ENCODE peak calls at places on chromosome 10, in five cellular contexts. N is neural progenitor cell, A is HCT116, L is GM23248, M is SK-N-SH. E is an unnamed sample.

GRCh38 chr10:114541081-114541833 is 116.8 kb downstream of the ABLIM1 start:
- DNase-seq in N (no peak), A (no peak), L (peak; percentile 85), M (no peak), E (peak; percentile 62)

GRCh38 chr10:102965455-102965854 is 47.4 kb downstream of the CNNM2 start:
- DNase-seq in N (no peak), A (no peak), L (no peak), M (no peak), E (no peak)

GRCh38 chr10:18472977-18473376 is 178.4 kb downstream of the NSUN6 start:
- DNase-seq in N (no peak), A (no peak), L (no peak), M (peak; percentile 18), E (peak; percentile 15)

GRCh38 chr10:70658582-70659136 is 13.6 kb upstream of the ADAMTS14 start:
- DNase-seq in N (no peak), A (no peak), L (no peak), M (no peak), E (no peak)

GRCh38 chr10:77377678-77378352 is 259.8 kb downstream of the KCNMA1 start:
- DNase-seq in N (no peak), A (no peak), L (no peak), M (no peak), E (peak; percentile 44)

GRCh38 chr10:92750788-92751533 is 61.2 kb downstream of the HHEX start:
- DNase-seq in N (peak; percentile 16), A (no peak), L (peak; percentile 56), M (no peak), E (peak; percentile 6)

GRCh38 chr10:80118669-80119068 is 13.9 kb upstream of the PLAC9 start:
- DNase-seq in N (no peak), A (no peak), L (no peak), M (no peak), E (no peak)

GRCh38 chr10:34319197-34319846 is 495.8 kb downstream of the PARD3 start:
- DNase-seq in N (no peak), A (peak; percentile 10), L (peak; percentile 96), M (peak; percentile 9), E (peak; percentile 100)

GRCh38 chr10:48453451-48454301 is 147.2 kb downstream of the MAPK8 start:
- DNase-seq in N (no peak), A (no peak), L (no peak), M (no peak), E (no peak)

GRCh38 chr10:74917481-74918077 is 91.2 kb downstream of the KAT6B start:
- DNase-seq in N (no peak), A (peak; percentile 64), L (peak; percentile 86), M (no peak), E (peak; percentile 99)

GRCh38 chr10:65358565-65358964 is 1567.3 kb upstream of the LRRTM3 start:
- DNase-seq in N (peak; percentile 31), A (peak; percentile 15), L (no peak), M (peak; percentile 10), E (peak; percentile 76)

GRCh38 chr10:60238408-60239100 is 151.1 kb downstream of the ANK3 start:
- DNase-seq in N (peak; percentile 37), A (peak; percentile 2), L (peak; percentile 49), M (peak; percentile 18), E (peak; percentile 89)
- H3K9ac ChIP-seq in N (no peak overlapping the region), A (no peak overlapping the region), L (no peak overlapping the region), M (no peak overlapping the region), E (no peak overlapping the region)

GRCh38 chr10:71819985-71820384 is 31.1 kb downstream of the PSAP start:
- DNase-seq in N (no peak), A (no peak), L (no peak), M (no peak), E (no peak)
- H3K36me3 ChIP-seq in N (no peaks in the 10 kb centered on the region), A (peaks cover 59% of the 10 kb centered on the region), L (peaks cover 44% of the 10 kb centered on the region), M (peaks cover 31% of the 10 kb centered on the region), E (peaks cover 9% of the 10 kb centered on the region)

DNA sequence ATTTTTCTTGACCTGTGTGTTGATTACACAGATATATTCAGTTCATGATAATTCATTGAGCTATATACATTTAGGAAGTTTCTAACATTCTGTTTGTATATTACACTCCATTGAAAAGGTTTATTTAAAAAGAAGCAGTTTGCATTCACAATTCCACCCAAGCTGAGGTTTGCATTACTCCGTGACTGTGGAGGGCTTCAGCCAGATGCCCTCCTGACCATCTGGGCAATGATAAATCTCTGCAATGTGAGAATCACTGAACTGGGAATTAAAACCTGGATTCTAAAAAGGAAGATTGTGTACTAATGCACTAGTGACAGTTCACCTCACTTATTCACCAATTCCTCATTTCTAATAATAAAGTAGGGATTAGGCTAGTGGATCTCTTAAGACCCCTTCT is 36.4 kb upstream of the CYP2C9 start:
- DNase-seq in N (no peak), A (no peak), L (no peak), M (no peak), E (no peak)
- TF ChIP-seq EZH2phosphoT487 in N (no peak), A (no peak), L (no peak), M (no peak), E (no peak)

GRCh38 chr10:28054211-28054888 is 55.5 kb upstream of the ODAD2 start:
- DNase-seq in N (no peak), A (peak; percentile 42), L (peak; percentile 94), M (no peak), E (peak; percentile 90)
- H3K9ac ChIP-seq in N (no peak overlapping the region), A (peak overlapping the region; percentile 30), L (peak overlapping the region; percentile 38), M (no peak overlapping the region), E (peak overlapping the region; percentile 46)

GRCh38 chr10:98418596-98419265 is 3.7 kb upstream of the PYROXD2 start:
- DNase-seq in N (no peak), A (no peak), L (no peak), M (no peak), E (no peak)
- H3K36me3 ChIP-seq in N (no peaks in the 10 kb centered on the region), A (peaks cover 3% of the 10 kb centered on the region), L (no peaks in the 10 kb centered on the region), M (no peaks in the 10 kb centered on the region), E (no peaks in the 10 kb centered on the region)

DNA sequence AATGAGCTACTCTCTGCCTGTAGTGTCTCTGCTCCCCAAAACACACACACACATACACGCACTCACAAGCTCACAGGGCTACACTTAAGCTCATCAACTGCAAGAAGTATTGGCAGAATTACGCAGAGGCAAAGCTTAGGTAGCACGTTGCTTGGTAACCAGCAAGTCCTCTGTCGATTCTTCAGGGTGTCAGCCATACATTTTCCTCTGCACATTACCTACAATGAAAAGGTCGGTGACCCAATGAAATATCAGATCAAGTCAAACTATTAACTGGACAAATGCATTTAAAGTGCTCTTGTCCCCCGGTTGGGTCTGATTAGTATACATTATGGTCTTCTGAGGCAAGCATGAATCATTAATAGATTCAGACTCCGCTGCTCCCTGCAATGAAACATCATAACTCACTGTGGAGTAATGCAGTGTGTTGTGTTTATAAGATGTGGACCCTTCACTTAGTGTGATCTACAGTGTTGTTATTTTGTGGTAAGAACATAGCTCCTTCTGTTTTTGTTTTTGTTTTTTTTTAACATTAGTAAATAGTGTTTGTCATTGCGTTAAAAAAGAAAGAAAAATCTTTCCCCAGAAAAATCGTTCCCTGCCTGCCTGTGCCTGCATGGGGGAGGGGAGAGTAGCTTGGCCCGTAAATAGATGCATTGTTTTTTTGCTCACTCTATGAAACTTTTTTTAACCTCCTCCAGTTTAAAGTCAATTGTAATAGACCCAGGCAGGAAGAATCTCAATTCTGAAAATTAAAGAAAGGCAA is 325.5 kb downstream of the SFMBT2 start:
- DNase-seq in N (no peak), A (no peak), L (peak; percentile 4), M (no peak), E (no peak)
- TF ChIP-seq EZH2phosphoT487 in N (no peak), A (no peak), L (no peak), M (no peak), E (no peak)

DNA sequence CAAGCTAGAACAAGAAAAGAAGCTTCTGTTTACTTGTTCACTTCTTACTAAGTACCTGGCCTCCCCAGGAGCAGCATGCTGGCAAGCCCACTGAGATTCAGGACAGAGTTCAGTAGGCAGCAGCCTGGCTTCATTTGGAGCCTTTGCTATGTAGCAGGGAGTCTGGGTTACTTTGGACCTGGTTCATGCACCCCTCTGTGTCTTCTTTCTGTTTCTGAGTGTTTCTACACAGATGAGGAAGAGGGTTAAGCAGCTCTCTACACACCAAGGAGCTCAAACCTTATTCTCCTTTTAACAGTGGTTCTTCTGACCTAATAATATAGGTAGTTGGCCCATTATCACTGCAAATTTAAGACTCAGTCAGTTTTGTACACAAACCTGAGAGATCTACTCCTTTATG is 152.9 kb downstream of the ARID5B start:
- DNase-seq in N (no peak), A (no peak), L (no peak), M (no peak), E (no peak)
- H3K9ac ChIP-seq in N (no peak overlapping the region), A (no peak overlapping the region), L (peak overlapping the region; percentile 1), M (no peak overlapping the region), E (no peak overlapping the region)

DNA sequence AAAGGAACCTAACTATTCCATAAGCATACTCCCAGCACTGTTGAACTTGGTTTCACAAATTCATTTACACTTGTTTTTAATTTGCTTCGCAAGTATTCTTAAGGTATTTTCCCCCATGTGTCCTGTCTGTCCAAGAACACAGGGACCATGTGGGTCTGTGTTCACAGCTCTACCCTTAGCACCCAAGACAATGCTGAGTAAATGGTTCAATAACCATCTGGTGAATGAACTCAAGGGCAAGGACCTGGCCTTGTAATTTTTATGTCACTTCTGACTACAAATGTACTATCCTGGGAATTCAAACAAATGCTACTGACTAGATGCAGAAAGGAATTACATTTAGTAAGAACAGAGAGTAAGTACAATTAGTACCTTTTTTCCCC is 43.0 kb upstream of the SLIT1 start:
- DNase-seq in N (no peak), A (no peak), L (no peak), M (no peak), E (no peak)
- H3K36me3 ChIP-seq in N (peaks cover 5% of the 10 kb centered on the region), A (peaks cover 2% of the 10 kb centered on the region), L (no peaks in the 10 kb centered on the region), M (peaks cover 10% of the 10 kb centered on the region), E (no peaks in the 10 kb centered on the region)